ENCODE peak calls at places on chromosomes 3 and 15, in eight cellular contexts. U is LNCaP clone FGC, A is neural progenitor cell, G is mesendoderm, J is psoas muscle, L is fibroblast of the aortic adventitia, P is HepG2, I is PC-9. D is an unnamed sample.

GRCh38 chr3:108103971-108104797 is 13.4 kb upstream of the CD47 start:
- DNase-seq in L (peak; percentile 64), U (peak; percentile 26), I (no peak), P (no peak), G (no peak), A (no peak), J (no peak), D (peak; percentile 22)

GRCh38 chr3:149587383-149587782 is 70.4 kb downstream of the WWTR1 start:
- DNase-seq in A (no peak), J (no peak), I (no peak), U (no peak), G (no peak), P (no peak), L (no peak), D (no peak)

GRCh38 chr15:35078221-35078915 is 6.7 kb downstream of the NANOGP8 start:
- DNase-seq in L (peak; percentile 72), G (peak; percentile 73), J (no peak), A (peak; percentile 70), U (peak; percentile 34), I (no peak), P (peak; percentile 44), D (peak; percentile 36)

GRCh38 chr3:188749830-188750229 is 421.9 kb upstream of the TPRG1 start:
- DNase-seq in L (no peak), P (no peak), J (no peak), A (no peak), G (no peak), U (no peak), I (no peak), D (no peak)

GRCh38 chr3:161644871-161645636 is 148.4 kb downstream of the OTOL1 start:
- DNase-seq in L (no peak), U (no peak), J (no peak), I (no peak), A (no peak), P (no peak), G (no peak), D (no peak)

GRCh38 chr3:129106320-129106719 is 15.3 kb downstream of the RAB43 start:
- DNase-seq in P (no peak), A (peak; percentile 28), U (peak; percentile 27), I (no peak), G (peak; percentile 52), J (no peak), L (peak; percentile 16), D (no peak)

GRCh38 chr15:53473886-53474285 is 285.6 kb downstream of the WDR72 start:
- DNase-seq in L (no peak), J (no peak), P (no peak), U (no peak), G (no peak), I (no peak), A (no peak), D (no peak)

GRCh38 chr3:11835028-11835639 is 11.6 kb downstream of the TAMM41 start:
- DNase-seq in J (no peak), L (peak; percentile 56), I (no peak), A (peak; percentile 16), P (no peak), G (peak; percentile 17), U (no peak), D (peak; percentile 8)

GRCh38 chr3:48473617-48473952 is 27.0 kb downstream of the ATRIP start:
- DNase-seq in L (no peak), J (no peak), A (no peak), I (no peak), G (no peak), P (no peak), U (no peak), D (no peak)

GRCh38 chr3:46932455-46933225 is 43.9 kb downstream of the CCDC12 start:
- DNase-seq in L (no peak), A (no peak), I (no peak), U (no peak), G (no peak), J (peak; percentile 33), P (no peak), D (no peak)

GRCh38 chr3:46930176-46930944 is 46.2 kb downstream of the CCDC12 start:
- DNase-seq in P (no peak), L (no peak), U (no peak), G (no peak), A (no peak), I (no peak), J (peak; percentile 50), D (no peak)

GRCh38 chr3:46929324-46929723 is 47.2 kb downstream of the CCDC12 start:
- DNase-seq in L (no peak), U (peak; percentile 51), J (peak; percentile 86), P (no peak), I (no peak), G (no peak), A (no peak), D (no peak)

GRCh38 chr3:46931631-46932441 is 44.7 kb downstream of the CCDC12 start:
- DNase-seq in I (peak; percentile 75), G (no peak), A (no peak), U (no peak), P (peak; percentile 80), J (peak; percentile 77), L (no peak), D (no peak)

GRCh38 chr3:46930945-46931403 is 45.6 kb downstream of the CCDC12 start:
- DNase-seq in L (no peak), J (peak; percentile 5), U (peak; percentile 46), A (no peak), P (no peak), I (peak; percentile 98), G (peak; percentile 83), D (no peak)
- H3K4me3 ChIP-seq in L (no peak overlapping the region), J (peak overlapping the region; percentile 4), U (no peak overlapping the region), A (no peak overlapping the region), P (no peak overlapping the region), I (no peak overlapping the region), G (no peak overlapping the region), D (no peak overlapping the region)

GRCh38 chr3:195542261-195542660 is 864 bp downstream of the PPP1R2 start:
- DNase-seq in J (no peak), L (peak; percentile 22), A (no peak), P (no peak), G (no peak), U (no peak), I (no peak), D (no peak)

GRCh38 chr3:195546130-195546560 is 3.0 kb upstream of the PPP1R2 start:
- DNase-seq in G (no peak), J (no peak), L (peak; percentile 91), I (peak; percentile 79), P (peak; percentile 62), U (no peak), A (no peak), D (peak; percentile 83)

GRCh38 chr3:195542691-195543641 is at the start of gene PPP1R2:
- DNase-seq in A (peak; percentile 96), U (peak; percentile 59), J (peak; percentile 97), G (peak; percentile 94), P (peak; percentile 75), I (peak; percentile 80), L (peak; percentile 88), D (peak; percentile 56)

GRCh38 chr3:195544634-195545033 is 1.5 kb upstream of the PPP1R2 start:
- DNase-seq in J (no peak), L (peak; percentile 81), P (no peak), G (no peak), A (no peak), U (no peak), I (peak; percentile 25), D (no peak)

GRCh38 chr3:195543642-195544536 is 764 bp upstream of the PPP1R2 start:
- DNase-seq in L (peak; percentile 31), J (peak; percentile 62), U (no peak), I (peak; percentile 11), A (peak; percentile 55), G (peak; percentile 61), P (peak; percentile 73), D (no peak)
- H3K4me3 ChIP-seq in L (peak overlapping the region; percentile 62), J (peak overlapping the region; percentile 96), U (peak overlapping the region; percentile 83), I (peak overlapping the region; percentile 78), A (peak overlapping the region; percentile 88), G (peak overlapping the region; percentile 76), P (peak overlapping the region; percentile 91), D (peak overlapping the region; percentile 78)

DNA sequence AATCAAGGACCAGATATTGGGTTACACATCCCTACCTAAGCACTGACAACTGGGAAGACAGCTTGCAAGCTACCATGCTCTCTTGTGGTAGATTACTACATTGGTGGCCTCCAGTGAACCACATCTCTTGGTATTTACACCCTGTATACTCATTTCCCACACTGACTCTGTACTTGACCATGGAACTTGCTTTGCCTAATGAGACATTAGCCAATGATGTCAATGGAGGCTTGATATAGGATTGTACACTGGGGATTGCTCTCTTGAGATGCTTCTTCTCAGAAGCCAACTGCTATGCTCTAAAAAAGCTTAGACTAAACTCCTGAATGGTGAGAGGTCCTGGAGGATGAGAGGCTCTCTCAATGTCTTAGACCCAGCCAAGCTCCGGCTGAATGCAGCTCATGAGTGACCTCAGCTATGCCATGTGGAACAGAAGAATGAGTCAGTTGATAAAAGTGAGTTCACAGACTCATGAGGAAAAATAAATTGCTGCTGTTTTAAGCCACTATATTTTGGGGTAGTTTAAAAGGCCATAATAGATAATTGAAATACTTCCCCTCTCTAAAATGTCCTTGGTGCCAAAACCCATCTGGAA is 61.5 kb upstream of the GALNT15 start:
- DNase-seq in J (no peak), L (peak; percentile 81), P (no peak), U (no peak), G (no peak), I (no peak), A (no peak), D (peak; percentile 86)
- H3K4me3 ChIP-seq in J (no peak overlapping the region), L (no peak overlapping the region), P (no peak overlapping the region), U (no peak overlapping the region), G (no peak overlapping the region), I (no peak overlapping the region), A (no peak overlapping the region), D (no peak overlapping the region)

GRCh38 chr3:50608278-50608677 is 3.3 kb downstream of the CISH start:
- DNase-seq in A (no peak), L (no peak), G (no peak), U (no peak), P (no peak), I (no peak), J (peak; percentile 46), D (no peak)

GRCh38 chr3:50610992-50611463 is 546 bp downstream of the CISH start:
- DNase-seq in I (no peak), G (no peak), L (no peak), U (no peak), P (no peak), A (no peak), J (no peak), D (no peak)

GRCh38 chr3:50610181-50610971 is 1.2 kb downstream of the CISH start:
- DNase-seq in U (no peak), J (peak; percentile 74), L (no peak), A (no peak), G (no peak), P (no peak), I (no peak), D (no peak)

GRCh38 chr3:50609071-50609742 is 2.4 kb downstream of the CISH start:
- DNase-seq in J (peak; percentile 34), L (no peak), U (no peak), P (no peak), A (no peak), I (no peak), G (no peak), D (no peak)

DNA sequence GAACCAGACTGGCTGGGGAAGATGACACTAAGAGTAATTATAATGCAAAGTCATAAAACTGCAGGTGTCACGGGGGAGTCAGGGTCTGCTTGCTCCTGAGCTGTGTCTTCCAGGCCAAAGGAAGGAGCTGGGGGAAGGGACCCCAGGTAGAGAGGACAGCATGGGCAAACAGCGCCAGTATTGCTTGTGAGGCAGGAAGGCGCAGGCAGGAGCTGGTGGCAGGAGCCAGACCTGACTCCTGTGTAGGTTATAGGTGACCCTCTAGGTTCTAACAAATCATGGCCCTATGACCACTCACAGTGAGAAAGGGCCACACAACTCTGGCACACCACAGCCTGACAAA is 1.9 kb downstream of the CISH start:
- DNase-seq in I (no peak), U (no peak), A (no peak), J (no peak), G (no peak), P (no peak), L (no peak), D (no peak)
- H3K4me3 ChIP-seq in I (no peak overlapping the region), U (no peak overlapping the region), A (no peak overlapping the region), J (peak overlapping the region; percentile 89), G (no peak overlapping the region), P (no peak overlapping the region), L (no peak overlapping the region), D (no peak overlapping the region)

D was measured in astrocyte.